ENCODE peak calls at places on chromosomes 2 and 18, in six cellular contexts. O, U, N, T, F and V are unnamed samples.

GRCh38 chr2:173053043-173053699 is 22.5 kb upstream of the MAP3K20 start:
- DNase-seq in F (no peak), U (no peak), T (no peak), O (no peak), N (no peak), V (no peak)

GRCh38 chr2:10502803-10503107 is 54.6 kb upstream of the ODC1 start:
- DNase-seq in U (no peak), N (no peak), O (no peak), T (no peak), F (no peak), V (no peak)

GRCh38 chr2:12828932-12829331 is 112.2 kb downstream of the TRIB2 start:
- DNase-seq in F (no peak), U (no peak), O (no peak), T (no peak), N (no peak), V (peak; percentile 33)

GRCh38 chr2:147110317-147110716 is 734.5 kb upstream of the ACVR2A start:
- DNase-seq in U (no peak), O (no peak), F (no peak), T (no peak), N (no peak), V (no peak)

GRCh38 chr18:38174594-38174993 is 609.0 kb upstream of the CELF4 start:
- DNase-seq in O (no peak), T (no peak), F (no peak), U (no peak), N (no peak), V (no peak)

GRCh38 chr18:55912919-55913318 is 324.9 kb upstream of the TCF4 start:
- DNase-seq in N (no peak), O (no peak), U (no peak), T (no peak), F (no peak), V (no peak)

GRCh38 chr2:31859959-31860358 is 150.8 kb downstream of the MEMO1 start:
- DNase-seq in N (no peak), U (no peak), O (no peak), T (no peak), F (no peak), V (no peak)

GRCh38 chr2:179946810-179947485 is 60.1 kb downstream of the CWC22 start:
- DNase-seq in U (no peak), T (no peak), N (no peak), O (no peak), F (no peak), V (no peak)

GRCh38 chr2:31987454-31987853 is 23.4 kb downstream of the MEMO1 start:
- DNase-seq in U (no peak), T (peak; percentile 27), F (no peak), N (no peak), O (no peak), V (no peak)

GRCh38 chr2:104312684-104313083 is 541.2 kb upstream of the POU3F3 start:
- DNase-seq in T (no peak), U (no peak), F (peak; percentile 1), N (no peak), O (no peak), V (no peak)

GRCh38 chr18:25236736-25237135 is 115.2 kb downstream of the ZNF521 start:
- DNase-seq in F (no peak), N (no peak), U (no peak), T (no peak), O (no peak), V (no peak)

GRCh38 chr18:49819768-49820662 is 6.7 kb upstream of the ACAA2 start:
- DNase-seq in F (no peak), U (no peak), N (no peak), T (no peak), O (no peak), V (no peak)

GRCh38 chr2:62150597-62151305 is 45.2 kb upstream of the B3GNT2 start:
- DNase-seq in T (no peak), U (no peak), F (no peak), N (no peak), O (no peak), V (no peak)

GRCh38 chr2:41568648-41569047 is 479.2 kb upstream of the PKDCC start:
- DNase-seq in F (no peak), T (no peak), N (no peak), O (no peak), U (no peak), V (no peak)

GRCh38 chr2:120910956-120911951 is 175.6 kb downstream of the GLI2 start:
- DNase-seq in N (peak; percentile 30), T (no peak), U (no peak), O (no peak), F (no peak), V (no peak)

GRCh38 chr2:142853912-142854311 is 23.6 kb upstream of the KYNU start:
- DNase-seq in U (no peak), F (no peak), O (no peak), N (no peak), T (no peak), V (no peak)